ENCODE peak calls at places on chromosomes 3 and 15, in four cellular contexts. One of them, this sample, is unnamed.

GRCh38 chr3:58526124-58526957 is 10.6 kb downstream of the ACOX2 start:
- DNase-seq in GM12864: no peak
- DNase-seq in cardiac fibroblast: peak
- DNase-seq in AG10803: peak
- DNase-seq in this sample: peak

GRCh38 chr3:185770071-185770470 is 54.8 kb downstream of the IGF2BP2 start:
- DNase-seq in GM12864: no peak
- DNase-seq in cardiac fibroblast: no peak
- DNase-seq in AG10803: no peak
- DNase-seq in this sample: no peak

GRCh38 chr3:50612234-50612972 is 829 bp upstream of the CISH start:
- DNase-seq in AG10803: no peak
- DNase-seq in cardiac fibroblast: peak
- DNase-seq in GM12864: no peak
- DNase-seq in this sample: peak

GRCh38 chr3:191774485-191774884 is 313.5 kb downstream of the PYDC2 start:
- DNase-seq in cardiac fibroblast: peak
- DNase-seq in AG10803: peak
- DNase-seq in GM12864: no peak
- DNase-seq in this sample: peak

GRCh38 chr15:77554306-77555080 is 78.2 kb downstream of the LINGO1 start:
- DNase-seq in cardiac fibroblast: no peak
- DNase-seq in AG10803: no peak
- DNase-seq in GM12864: no peak
- DNase-seq in this sample: no peak

GRCh38 chr3:154759966-154760365 is 320.2 kb upstream of the MME start:
- DNase-seq in AG10803: peak
- DNase-seq in GM12864: no peak
- DNase-seq in cardiac fibroblast: no peak
- DNase-seq in this sample: no peak

GRCh38 chr3:107987036-107987557 is 103.7 kb downstream of the CD47 start:
- DNase-seq in cardiac fibroblast: peak
- DNase-seq in GM12864: no peak
- DNase-seq in AG10803: peak
- DNase-seq in this sample: peak

GRCh38 chr3:11591401-11592266 is 52.1 kb downstream of the VGLL4 start:
- DNase-seq in cardiac fibroblast: peak
- DNase-seq in GM12864: no peak
- DNase-seq in AG10803: peak
- DNase-seq in this sample: peak

GRCh38 chr3:11907667-11908660 is 61.3 kb upstream of the TAMM41 start:
- DNase-seq in AG10803: peak
- DNase-seq in cardiac fibroblast: no peak
- DNase-seq in GM12864: no peak
- DNase-seq in this sample: no peak

GRCh38 chr15:81940467-81941451 is 105.1 kb downstream of the MEX3B start:
- DNase-seq in GM12864: no peak
- DNase-seq in cardiac fibroblast: peak
- DNase-seq in AG10803: peak
- DNase-seq in this sample: no peak

GRCh38 chr3:115999001-115999400 is 375.7 kb downstream of the GAP43 start:
- DNase-seq in cardiac fibroblast: no peak
- DNase-seq in AG10803: no peak
- DNase-seq in GM12864: no peak
- DNase-seq in this sample: no peak

GRCh38 chr3:133765256-133765655 is 19.1 kb downstream of the TF start:
- DNase-seq in GM12864: no peak
- DNase-seq in AG10803: no peak
- DNase-seq in cardiac fibroblast: no peak
- DNase-seq in this sample: no peak

GRCh38 chr3:51975857-51976549 is 1.1 kb downstream of the ABHD14A start:
- DNase-seq in AG10803: peak
- DNase-seq in cardiac fibroblast: peak
- DNase-seq in GM12864: no peak
- DNase-seq in this sample: peak

GRCh38 chr15:39381517-39381916 is 199.4 kb upstream of the THBS1 start:
- DNase-seq in cardiac fibroblast: peak
- DNase-seq in AG10803: peak
- DNase-seq in GM12864: no peak
- DNase-seq in this sample: no peak

GRCh38 chr15:67931861-67932260 is 92.0 kb upstream of the RNU6-1 start:
- DNase-seq in cardiac fibroblast: peak
- DNase-seq in GM12864: no peak
- DNase-seq in AG10803: no peak
- DNase-seq in this sample: no peak

GRCh38 chr3:186589115-186589514 is 18.6 kb downstream of the DNAJB11 start:
- DNase-seq in AG10803: peak
- DNase-seq in cardiac fibroblast: peak
- DNase-seq in GM12864: no peak
- DNase-seq in this sample: peak

GRCh38 chr3:187165144-187165543 is 25.8 kb upstream of the RPL39L start:
- DNase-seq in GM12864: peak
- DNase-seq in AG10803: peak
- DNase-seq in cardiac fibroblast: peak
- DNase-seq in this sample: peak

GRCh38 chr15:58444658-58445332 is 13.0 kb downstream of the LIPC start:
- DNase-seq in cardiac fibroblast: no peak
- DNase-seq in AG10803: no peak
- DNase-seq in GM12864: no peak
- DNase-seq in this sample: no peak

GRCh38 chr3:64344721-64345207 is 119.5 kb upstream of the PRICKLE2 start:
- DNase-seq in GM12864: no peak
- DNase-seq in AG10803: peak
- DNase-seq in cardiac fibroblast: peak
- DNase-seq in this sample: peak

GRCh38 chr15:52481915-52482314 is 46.8 kb downstream of the MYO5A start:
- DNase-seq in GM12864: peak
- DNase-seq in AG10803: peak
- DNase-seq in cardiac fibroblast: peak
- DNase-seq in this sample: peak

GRCh38 chr15:83695901-83696425 is 42.0 kb downstream of the ADAMTSL3 start:
- DNase-seq in GM12864: no peak
- DNase-seq in AG10803: no peak
- DNase-seq in cardiac fibroblast: no peak
- DNase-seq in this sample: no peak

GRCh38 chr15:32872606-32873291 is 154.9 kb downstream of the GREM1 start:
- DNase-seq in GM12864: no peak
- DNase-seq in cardiac fibroblast: peak
- DNase-seq in AG10803: peak
- DNase-seq in this sample: peak

GRCh38 chr3:6262035-6262434 is 598.9 kb upstream of the GRM7 start:
- DNase-seq in GM12864: no peak
- DNase-seq in cardiac fibroblast: no peak
- DNase-seq in AG10803: no peak
- DNase-seq in this sample: no peak

GRCh38 chr3:7469866-7470265 is 609.0 kb downstream of the GRM7 start:
- DNase-seq in GM12864: no peak
- DNase-seq in AG10803: no peak
- DNase-seq in cardiac fibroblast: no peak
- DNase-seq in this sample: no peak

GRCh38 chr3:6281662-6282061 is 579.3 kb upstream of the GRM7 start:
- DNase-seq in cardiac fibroblast: no peak
- DNase-seq in AG10803: no peak
- DNase-seq in GM12864: no peak
- DNase-seq in this sample: no peak

GRCh38 chr3:146650691-146651090 is 45.5 kb upstream of the PLSCR5 start:
- DNase-seq in AG10803: no peak
- DNase-seq in GM12864: no peak
- DNase-seq in cardiac fibroblast: no peak
- DNase-seq in this sample: no peak

GRCh38 chr3:9064853-9065252 is 101.6 kb upstream of the RAD18 start:
- DNase-seq in cardiac fibroblast: no peak
- DNase-seq in GM12864: no peak
- DNase-seq in AG10803: peak
- DNase-seq in this sample: no peak

GRCh38 chr3:81726735-81727134 is 34.7 kb downstream of the GBE1 start:
- DNase-seq in cardiac fibroblast: peak
- DNase-seq in GM12864: no peak
- DNase-seq in AG10803: peak
- DNase-seq in this sample: peak

GRCh38 chr15:56760186-56760585 is 26.9 kb upstream of the ZNF280D start:
- DNase-seq in GM12864: no peak
- DNase-seq in cardiac fibroblast: peak
- DNase-seq in AG10803: peak
- DNase-seq in this sample: peak

GRCh38 chr15:45136378-45136764 is 6.6 kb downstream of the DUOX1 start:
- DNase-seq in GM12864: no peak
- DNase-seq in AG10803: no peak
- DNase-seq in cardiac fibroblast: no peak
- DNase-seq in this sample: no peak

GRCh38 chr3:189419022-189419421 is 212.2 kb upstream of the TP63 start:
- DNase-seq in AG10803: no peak
- DNase-seq in cardiac fibroblast: no peak
- DNase-seq in GM12864: no peak
- DNase-seq in this sample: peak

GRCh38 chr3:15936347-15936746 is 138.6 kb upstream of the ANKRD28 start:
- DNase-seq in AG10803: peak
- DNase-seq in cardiac fibroblast: peak
- DNase-seq in GM12864: no peak
- DNase-seq in this sample: peak

GRCh38 chr3:133464573-133464972 is 64.7 kb downstream of the BFSP2 start:
- DNase-seq in GM12864: no peak
- DNase-seq in cardiac fibroblast: peak
- DNase-seq in AG10803: peak
- DNase-seq in this sample: peak

GRCh38 chr15:42270996-42271395 is 2.0 kb upstream of the GANC start:
- DNase-seq in AG10803: no peak
- DNase-seq in GM12864: no peak
- DNase-seq in cardiac fibroblast: no peak
- DNase-seq in this sample: peak
- H3K4me3 ChIP-seq in AG10803: no peak
- H3K4me3 ChIP-seq in GM12864: no peak
- H3K4me3 ChIP-seq in cardiac fibroblast: no peak
- H3K4me3 ChIP-seq in this sample: peak

GRCh38 chr15:99931703-99932603 is 198.7 kb upstream of the LYSMD4 start:
- DNase-seq in AG10803: no peak
- DNase-seq in cardiac fibroblast: no peak
- DNase-seq in GM12864: no peak
- DNase-seq in this sample: no peak

GRCh38 chr15:99930696-99931095 is 197.5 kb upstream of the LYSMD4 start:
- DNase-seq in GM12864: no peak
- DNase-seq in cardiac fibroblast: no peak
- DNase-seq in AG10803: no peak
- DNase-seq in this sample: no peak

GRCh38 chr15:99925661-99926461 is 192.6 kb upstream of the LYSMD4 start:
- DNase-seq in cardiac fibroblast: peak
- DNase-seq in GM12864: no peak
- DNase-seq in AG10803: no peak
- DNase-seq in this sample: peak

GRCh38 chr15:99929266-99929665 is 196.0 kb upstream of the LYSMD4 start:
- DNase-seq in GM12864: no peak
- DNase-seq in cardiac fibroblast: no peak
- DNase-seq in AG10803: no peak
- DNase-seq in this sample: no peak

GRCh38 chr15:99928429-99928981 is 195.3 kb upstream of the LYSMD4 start:
- DNase-seq in AG10803: peak
- DNase-seq in GM12864: no peak
- DNase-seq in cardiac fibroblast: peak
- DNase-seq in this sample: peak
- H3K4me3 ChIP-seq in AG10803: peak
- H3K4me3 ChIP-seq in GM12864: peak
- H3K4me3 ChIP-seq in cardiac fibroblast: peak
- H3K4me3 ChIP-seq in this sample: peak

DNA sequence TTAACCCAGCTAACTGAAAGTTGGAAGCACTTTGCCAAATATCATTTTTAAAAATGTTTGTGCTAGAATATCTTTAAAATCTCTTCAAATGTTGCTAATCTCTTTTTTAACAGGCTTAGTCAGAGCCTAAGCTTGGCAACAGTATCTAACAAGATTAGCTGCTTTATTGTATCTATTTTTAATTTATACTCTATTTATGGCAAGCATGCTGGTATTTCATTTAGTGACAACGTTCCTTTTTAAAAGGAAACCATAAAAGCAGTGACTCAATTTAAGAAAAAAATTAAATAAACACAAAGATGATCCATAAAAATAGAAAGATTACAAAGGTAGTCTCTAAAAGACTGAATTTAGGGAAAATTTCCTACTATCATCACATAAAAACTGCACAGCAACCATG is 40.5 kb downstream of the SLC12A6 start:
- DNase-seq in GM12864: no peak
- DNase-seq in cardiac fibroblast: no peak
- DNase-seq in AG10803: no peak
- DNase-seq in this sample: peak
- H3K4me3 ChIP-seq in GM12864: no peak
- H3K4me3 ChIP-seq in cardiac fibroblast: no peak
- H3K4me3 ChIP-seq in AG10803: no peak
- H3K4me3 ChIP-seq in this sample: no peak

GRCh38 chr3:17038900-17039545 is 154.3 kb downstream of the PLCL2 start:
- DNase-seq in cardiac fibroblast: no peak
- DNase-seq in AG10803: no peak
- DNase-seq in GM12864: no peak
- DNase-seq in this sample: no peak

GRCh38 chr3:17040322-17040721 is 155.6 kb downstream of the PLCL2 start:
- DNase-seq in GM12864: no peak
- DNase-seq in AG10803: no peak
- DNase-seq in cardiac fibroblast: no peak
- DNase-seq in this sample: no peak

GRCh38 chr3:17039579-17039978 is 154.8 kb downstream of the PLCL2 start:
- DNase-seq in GM12864: no peak
- DNase-seq in AG10803: peak
- DNase-seq in cardiac fibroblast: peak
- DNase-seq in this sample: peak

GRCh38 chr3:17038141-17038540 is 153.4 kb downstream of the PLCL2 start:
- DNase-seq in AG10803: no peak
- DNase-seq in cardiac fibroblast: no peak
- DNase-seq in GM12864: no peak
- DNase-seq in this sample: no peak

DNA sequence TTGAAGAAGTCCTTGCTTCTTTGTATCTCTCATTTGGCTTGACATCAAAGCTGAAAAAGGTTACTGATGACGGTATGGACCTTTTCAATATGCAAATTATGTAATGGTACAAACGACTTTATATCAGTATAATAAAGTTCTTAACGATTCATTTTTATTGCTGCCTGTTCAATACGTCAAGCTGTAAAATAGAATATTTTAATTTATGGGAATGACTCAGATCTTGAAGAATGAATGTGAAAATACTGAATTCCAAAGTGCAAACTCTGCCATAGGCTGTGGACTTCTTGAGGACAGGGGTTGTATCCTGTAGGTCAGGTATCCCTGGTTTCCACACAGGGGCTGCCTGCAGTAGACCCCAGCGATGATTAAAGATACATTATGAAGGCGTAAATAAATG is 156.3 kb downstream of the PLCL2 start:
- DNase-seq in GM12864: no peak
- DNase-seq in AG10803: peak
- DNase-seq in cardiac fibroblast: no peak
- DNase-seq in this sample: peak
- H3K4me3 ChIP-seq in GM12864: no peak
- H3K4me3 ChIP-seq in AG10803: no peak
- H3K4me3 ChIP-seq in cardiac fibroblast: no peak
- H3K4me3 ChIP-seq in this sample: no peak

This sample was measured in fibroblast of villous mesenchyme.